ENCODE peak calls at places on chromosomes 16 and 17, in nine cellular contexts. K is AG08395, Q is hepatic stellate cell, P is esophagus muscularis mucosa, D is CMK, N is right cardiac atrium, A is AML-193, L is ACHN, J is mesendoderm. I is an unnamed sample.

GRCh38 chr16:88831838-88832237 is 20.1 kb upstream of the APRT start:
- DNase-seq in K (no peak), Q (no peak), P (no peak), D (no peak), N (no peak), A (no peak), L (peak), J (no peak), I (no peak)

GRCh38 chr16:77789085-77789611 is 784 bp downstream of the VAT1L start:
- DNase-seq in K (no peak), Q (no peak), P (no peak), D (no peak), N (no peak), A (no peak), L (no peak), J (peak), I (no peak)

GRCh38 chr17:4796550-4796915 is 569 bp downstream of the PSMB6 start:
- DNase-seq in K (peak), Q (peak), P (no peak), D (no peak), N (no peak), A (no peak), L (peak), J (peak), I (peak)

GRCh38 chr17:58189436-58190146 is 2.9 kb upstream of the EPX start:
- DNase-seq in K (peak), Q (peak), P (no peak), D (no peak), N (peak), A (no peak), L (peak), J (no peak), I (peak)

GRCh38 chr17:31593806-31594205 is 202.3 kb downstream of the RAB11FIP4 start:
- DNase-seq in K (peak), Q (no peak), P (no peak), D (no peak), N (no peak), A (no peak), L (no peak), J (no peak), I (peak)

GRCh38 chr16:73002836-73003235 is 45.1 kb downstream of the ZFHX3 start:
- DNase-seq in K (no peak), Q (no peak), P (no peak), D (no peak), N (no peak), A (no peak), L (no peak), J (no peak), I (peak)

GRCh38 chr17:74923538-74924249 is 379 bp upstream of the OTOP2 start:
- DNase-seq in K (peak), Q (peak), P (no peak), D (no peak), N (peak), A (no peak), L (peak), J (peak), I (peak)

GRCh38 chr17:16117149-16117548 is 98.2 kb downstream of the NCOR1 start:
- DNase-seq in K (no peak), Q (no peak), P (no peak), D (no peak), N (no peak), A (no peak), L (no peak), J (no peak), I (no peak)

GRCh38 chr16:1971678-1972489 is at the start of gene TBL3:
- DNase-seq in K (peak), Q (peak), P (peak), D (peak), N (peak), A (peak), L (peak), J (peak), I (peak)